ENCODE peak calls at places on chromosomes 12 and 14, in eight cellular contexts. H, A, D, J, U, L, Q and Z are unnamed samples.
A peak's percentile ranks its signal among the peaks of the same experiment; 100 is the strongest.

GRCh38 chr14:61514006-61514830 is 181.1 kb upstream of the HIF1A start:
- DNase-seq in A (peak; percentile 66), Q (no peak), H (no peak), J (no peak), L (no peak), U (no peak), D (peak; percentile 30), Z (no peak)

GRCh38 chr12:44847888-44848770 is 28.0 kb downstream of the NELL2 start:
- DNase-seq in H (peak; percentile 90), Q (no peak), U (no peak), J (peak; percentile 45), A (no peak), D (no peak), L (no peak), Z (no peak)

GRCh38 chr12:45112306-45112705 is 61.4 kb upstream of the DBX2 start:
- DNase-seq in L (no peak), U (no peak), A (no peak), J (no peak), Q (no peak), D (no peak), H (no peak), Z (no peak)

GRCh38 chr14:24665440-24665991 is 31.5 kb upstream of the GZMB start:
- DNase-seq in A (no peak), U (no peak), L (no peak), Q (peak; percentile 32), J (no peak), H (peak; percentile 66), D (no peak), Z (no peak)

GRCh38 chr12:66323017-66323416 is 20.7 kb downstream of the HELB start:
- DNase-seq in J (no peak), H (no peak), L (no peak), Q (no peak), D (no peak), A (no peak), U (no peak), Z (no peak)

GRCh38 chr12:87756111-87756510 is 273.1 kb downstream of the C12orf50 start:
- DNase-seq in H (no peak), U (no peak), J (no peak), L (no peak), Q (no peak), A (no peak), D (no peak), Z (no peak)

GRCh38 chr12:48880647-48881046 is 15.0 kb upstream of the RND1 start:
- DNase-seq in U (no peak), H (no peak), A (no peak), L (no peak), J (no peak), D (no peak), Q (no peak), Z (no peak)

GRCh38 chr12:75553865-75554555 is 42.6 kb upstream of the KRR1 start:
- DNase-seq in A (no peak), L (no peak), U (no peak), H (no peak), J (no peak), D (no peak), Q (no peak), Z (no peak)

GRCh38 chr14:89428556-89429196 is 11.6 kb upstream of the FOXN3 start:
- DNase-seq in J (no peak), A (peak; percentile 16), H (no peak), D (peak; percentile 65), U (no peak), Q (no peak), L (peak; percentile 85), Z (no peak)

GRCh38 chr12:131939007-131939406 is 9.9 kb downstream of the PUS1 start:
- DNase-seq in Q (no peak), D (no peak), L (peak; percentile 54), U (no peak), A (no peak), H (no peak), J (no peak), Z (no peak)

GRCh38 chr14:58774531-58774930 is 136.8 kb downstream of the DACT1 start:
- DNase-seq in J (no peak), U (no peak), Q (no peak), H (no peak), A (no peak), D (no peak), L (no peak), Z (no peak)

GRCh38 chr12:28222081-28222700 is 31.9 kb downstream of the CCDC91 start:
- DNase-seq in A (no peak), H (no peak), D (no peak), Q (no peak), J (peak; percentile 23), L (no peak), U (no peak), Z (no peak)

GRCh38 chr12:113477842-113478215 is 6.2 kb upstream of the LHX5 start:
- DNase-seq in L (no peak), D (no peak), H (no peak), A (no peak), Q (no peak), J (no peak), U (no peak), Z (no peak)

GRCh38 chr14:53110103-53110502 is 43.0 kb downstream of the DDHD1 start:
- DNase-seq in H (no peak), D (no peak), L (no peak), U (no peak), Q (no peak), A (no peak), J (no peak), Z (no peak)

GRCh38 chr12:117836476-117836875 is 132.3 kb downstream of the KSR2 start:
- DNase-seq in H (no peak), A (no peak), U (no peak), D (no peak), J (no peak), Q (no peak), L (no peak), Z (no peak)

GRCh38 chr12:96193725-96194571 is at the start of gene ELK3:
- DNase-seq in U (peak; percentile 79), L (peak; percentile 84), Q (peak; percentile 70), D (peak; percentile 85), H (peak; percentile 77), A (peak; percentile 55), J (peak; percentile 53), Z (peak; percentile 60)

GRCh38 chr12:60020068-60020467 is 424.2 kb downstream of the SLC16A7 start:
- DNase-seq in J (no peak), H (no peak), D (no peak), L (no peak), Q (no peak), U (no peak), A (no peak), Z (no peak)

GRCh38 chr12:31880340-31880739 is 78.9 kb upstream of the RESF1 start:
- DNase-seq in U (no peak), H (no peak), D (no peak), A (no peak), L (no peak), J (no peak), Q (no peak), Z (no peak)

GRCh38 chr14:104532191-104532555 is 47.4 kb upstream of the C14orf180 start:
- DNase-seq in H (no peak), J (no peak), U (no peak), L (no peak), Q (no peak), D (no peak), A (no peak), Z (no peak)

GRCh38 chr12:71591601-71592000 is 72.0 kb downstream of the ZFC3H1 start:
- DNase-seq in D (peak; percentile 85), Q (no peak), L (no peak), A (no peak), J (no peak), H (no peak), U (no peak), Z (no peak)
- H3K27ac ChIP-seq in D (no peak overlapping the region), Q (no peak overlapping the region), L (no peak overlapping the region), A (no peak overlapping the region), J (no peak overlapping the region), H (no peak overlapping the region), U (no peak overlapping the region), Z (no peak overlapping the region)

GRCh38 chr12:104094284-104094683 is 30.0 kb downstream of the HCFC2 start:
- DNase-seq in D (no peak), U (no peak), L (no peak), Q (no peak), J (no peak), H (no peak), A (no peak), Z (no peak)

GRCh38 chr12:104091136-104091535 is 26.8 kb downstream of the HCFC2 start:
- DNase-seq in J (no peak), Q (no peak), D (no peak), H (no peak), A (no peak), L (no peak), U (no peak), Z (no peak)

GRCh38 chr12:104095289-104095688 is 31.0 kb downstream of the HCFC2 start:
- DNase-seq in D (no peak), L (no peak), J (no peak), U (no peak), Q (no peak), H (no peak), A (no peak), Z (no peak)

DNA sequence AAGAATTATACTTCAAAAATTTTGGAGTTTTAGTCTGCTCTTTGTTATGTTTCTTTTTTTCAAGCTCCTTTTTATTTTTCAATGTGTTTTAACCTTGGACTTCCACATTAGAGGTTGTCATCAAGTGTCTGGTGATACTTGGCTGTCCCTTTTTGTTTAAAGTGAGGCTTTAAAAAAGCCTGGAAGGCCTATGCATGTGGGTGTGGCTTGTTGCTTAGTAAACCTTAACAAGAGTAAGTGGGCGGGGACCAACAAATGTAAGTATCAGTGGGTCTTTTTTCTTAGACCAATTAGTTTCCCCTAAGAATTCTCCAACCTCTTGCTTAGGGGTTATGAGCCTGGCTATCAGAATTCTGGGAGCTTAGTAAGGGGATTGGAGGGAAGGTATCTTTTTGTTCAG is 26.4 kb downstream of the HCFC2 start:
- DNase-seq in J (no peak), Q (no peak), H (no peak), L (no peak), A (no peak), D (no peak), U (no peak), Z (no peak)
- H3K27ac ChIP-seq in J (no peak overlapping the region), Q (no peak overlapping the region), H (no peak overlapping the region), L (no peak overlapping the region), A (no peak overlapping the region), D (no peak overlapping the region), U (no peak overlapping the region), Z (no peak overlapping the region)

DNA sequence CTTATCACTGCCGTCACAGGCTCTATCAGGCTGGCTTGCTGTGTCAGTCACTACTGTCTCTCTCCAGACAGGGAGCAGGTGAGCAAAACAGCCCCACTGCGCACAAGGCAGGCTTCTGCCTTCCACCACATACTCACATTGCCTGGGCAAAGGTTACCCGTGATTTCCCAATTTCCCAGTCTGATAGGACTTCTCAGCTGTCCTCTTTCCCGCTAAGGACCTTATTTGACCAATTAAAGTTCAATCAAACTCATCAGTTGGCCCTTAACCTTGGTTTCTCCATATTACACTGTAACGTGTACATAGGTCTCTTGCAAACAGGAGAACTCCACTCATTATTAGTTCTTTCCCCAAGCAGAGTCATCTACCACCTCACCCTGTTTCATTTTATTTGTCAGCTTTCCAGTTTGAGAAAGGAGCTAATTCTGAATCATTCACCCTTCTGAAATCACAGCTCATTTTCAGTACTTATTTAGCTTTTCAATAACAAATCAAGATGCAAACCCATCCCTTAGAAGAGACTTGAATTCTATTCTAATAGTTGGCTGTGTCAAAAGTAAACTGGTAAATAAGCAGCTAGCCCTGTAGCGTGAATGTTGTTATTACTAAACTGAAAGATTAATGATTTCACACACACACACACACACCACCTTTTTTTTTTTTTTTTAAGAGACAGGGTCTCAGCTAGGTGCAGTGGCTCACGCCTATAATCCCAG is 170.8 kb downstream of the ESR2 start:
- DNase-seq in U (no peak), L (no peak), H (no peak), Q (no peak), D (no peak), A (no peak), J (no peak), Z (no peak)
- H3K27ac ChIP-seq in U (no peak overlapping the region), L (no peak overlapping the region), H (no peak overlapping the region), Q (no peak overlapping the region), D (no peak overlapping the region), A (no peak overlapping the region), J (no peak overlapping the region), Z (no peak overlapping the region)

GRCh38 chr12:91123236-91123635 is 11.9 kb upstream of the LUM start:
- DNase-seq in U (no peak), H (no peak), J (no peak), L (no peak), A (no peak), D (no peak), Q (no peak), Z (no peak)
- H3K27ac ChIP-seq in U (no peak overlapping the region), H (no peak overlapping the region), J (no peak overlapping the region), L (no peak overlapping the region), A (no peak overlapping the region), D (no peak overlapping the region), Q (no peak overlapping the region), Z (no peak overlapping the region)